ENCODE peak calls at places on chromosomes 4 and X, in six cellular contexts. One of them, this sample, is unnamed.

GRCh38 chr4:64581422-64581821 is 172.2 kb upstream of the TECRL start:
- DNase-seq in psoas muscle: no peak
- DNase-seq in lung: no peak
- DNase-seq in pancreas: no peak
- DNase-seq in neural crest cell: no peak
- DNase-seq in foreskin keratinocyte: peak
- DNase-seq in this sample: peak

GRCh38 chr4:130478406-130478805 is 1382.5 kb downstream of the C4orf33 start:
- DNase-seq in psoas muscle: no peak
- DNase-seq in lung: no peak
- DNase-seq in pancreas: no peak
- DNase-seq in neural crest cell: no peak
- DNase-seq in foreskin keratinocyte: peak
- DNase-seq in this sample: no peak

GRCh38 chr4:173642509-173642908 is 112.5 kb upstream of the HAND2 start:
- DNase-seq in psoas muscle: no peak
- DNase-seq in lung: no peak
- DNase-seq in pancreas: no peak
- DNase-seq in neural crest cell: no peak
- DNase-seq in foreskin keratinocyte: no peak
- DNase-seq in this sample: no peak

GRCh38 chr4:150647008-150647407 is 65.1 kb downstream of the MAB21L2 start:
- DNase-seq in psoas muscle: no peak
- DNase-seq in lung: no peak
- DNase-seq in pancreas: no peak
- DNase-seq in neural crest cell: no peak
- DNase-seq in foreskin keratinocyte: no peak
- DNase-seq in this sample: no peak

GRCh38 chr4:74423101-74423500 is 21.8 kb upstream of the AREG start:
- DNase-seq in psoas muscle: no peak
- DNase-seq in lung: no peak
- DNase-seq in pancreas: no peak
- DNase-seq in neural crest cell: no peak
- DNase-seq in foreskin keratinocyte: no peak
- DNase-seq in this sample: no peak

GRCh38 chr4:130479020-130479419 is 1383.1 kb downstream of the C4orf33 start:
- DNase-seq in psoas muscle: no peak
- DNase-seq in lung: no peak
- DNase-seq in pancreas: no peak
- DNase-seq in neural crest cell: no peak
- DNase-seq in foreskin keratinocyte: peak
- DNase-seq in this sample: no peak

GRCh38 chrX:132837126-132837525 is 121.3 kb downstream of the HS6ST2 start:
- DNase-seq in psoas muscle: no peak
- DNase-seq in lung: no peak
- DNase-seq in pancreas: peak
- DNase-seq in neural crest cell: no peak
- DNase-seq in foreskin keratinocyte: peak
- DNase-seq in this sample: no peak

GRCh38 chr4:141654098-141654497 is 17.7 kb downstream of the IL15 start:
- DNase-seq in psoas muscle: peak
- DNase-seq in lung: no peak
- DNase-seq in pancreas: peak
- DNase-seq in neural crest cell: peak
- DNase-seq in foreskin keratinocyte: no peak
- DNase-seq in this sample: peak

GRCh38 chrX:19585370-19586082 is 70.2 kb upstream of the MAP3K15 start:
- DNase-seq in psoas muscle: no peak
- DNase-seq in lung: no peak
- DNase-seq in pancreas: no peak
- DNase-seq in neural crest cell: no peak
- DNase-seq in foreskin keratinocyte: no peak
- DNase-seq in this sample: no peak

GRCh38 chr4:7420661-7421040 is 14.1 kb downstream of the PSAPL1 start:
- DNase-seq in psoas muscle: peak
- DNase-seq in lung: peak
- DNase-seq in pancreas: no peak
- DNase-seq in neural crest cell: no peak
- DNase-seq in foreskin keratinocyte: no peak
- DNase-seq in this sample: no peak

GRCh38 chr4:5751073-5751917 is 40.3 kb downstream of the EVC start:
- DNase-seq in psoas muscle: no peak
- DNase-seq in lung: no peak
- DNase-seq in pancreas: no peak
- DNase-seq in neural crest cell: no peak
- DNase-seq in foreskin keratinocyte: no peak
- DNase-seq in this sample: no peak

GRCh38 chr4:3047464-3048286 is 26.7 kb downstream of the HTT-AS start:
- DNase-seq in psoas muscle: peak
- DNase-seq in lung: peak
- DNase-seq in pancreas: peak
- DNase-seq in neural crest cell: peak
- DNase-seq in foreskin keratinocyte: no peak
- DNase-seq in this sample: peak

GRCh38 chr4:60241886-60242285 is 958.2 kb upstream of the ADGRL3 start:
- DNase-seq in psoas muscle: no peak
- DNase-seq in lung: no peak
- DNase-seq in pancreas: no peak
- DNase-seq in neural crest cell: no peak
- DNase-seq in foreskin keratinocyte: no peak
- DNase-seq in this sample: no peak

GRCh38 chrX:123607806-123608205 is 125.0 kb downstream of the THOC2 start:
- DNase-seq in psoas muscle: no peak
- DNase-seq in lung: no peak
- DNase-seq in pancreas: no peak
- DNase-seq in neural crest cell: no peak
- DNase-seq in foreskin keratinocyte: no peak
- DNase-seq in this sample: no peak

GRCh38 chr4:129532573-129532972 is 436.6 kb downstream of the C4orf33 start:
- DNase-seq in psoas muscle: no peak
- DNase-seq in lung: no peak
- DNase-seq in pancreas: no peak
- DNase-seq in neural crest cell: no peak
- DNase-seq in foreskin keratinocyte: no peak
- DNase-seq in this sample: no peak

GRCh38 chr4:143581331-143581961 is 67.9 kb downstream of the SMARCA5 start:
- DNase-seq in psoas muscle: no peak
- DNase-seq in lung: no peak
- DNase-seq in pancreas: no peak
- DNase-seq in neural crest cell: no peak
- DNase-seq in foreskin keratinocyte: no peak
- DNase-seq in this sample: no peak

GRCh38 chrX:73851014-73852009 is 288.3 kb downstream of the CHIC1 start:
- DNase-seq in psoas muscle: peak
- DNase-seq in lung: peak
- DNase-seq in pancreas: peak
- DNase-seq in neural crest cell: no peak
- DNase-seq in foreskin keratinocyte: no peak
- DNase-seq in this sample: peak

GRCh38 chr4:11900277-11900676 is 471.6 kb upstream of the HS3ST1 start:
- DNase-seq in psoas muscle: no peak
- DNase-seq in lung: no peak
- DNase-seq in pancreas: no peak
- DNase-seq in neural crest cell: no peak
- DNase-seq in foreskin keratinocyte: no peak
- DNase-seq in this sample: no peak

GRCh38 chr4:139243448-139244365 is 36.3 kb downstream of the MGARP start:
- DNase-seq in psoas muscle: no peak
- DNase-seq in lung: no peak
- DNase-seq in pancreas: peak
- DNase-seq in neural crest cell: no peak
- DNase-seq in foreskin keratinocyte: peak
- DNase-seq in this sample: peak

GRCh38 chrX:537156-537555 is 93.4 kb upstream of the SHOX start:
- DNase-seq in psoas muscle: no peak
- DNase-seq in lung: no peak
- DNase-seq in pancreas: no peak
- DNase-seq in neural crest cell: no peak
- DNase-seq in foreskin keratinocyte: no peak
- DNase-seq in this sample: no peak

GRCh38 chr4:8690811-8691775 is 98.5 kb downstream of the CPZ start:
- DNase-seq in psoas muscle: no peak
- DNase-seq in lung: no peak
- DNase-seq in pancreas: no peak
- DNase-seq in neural crest cell: no peak
- DNase-seq in foreskin keratinocyte: no peak
- DNase-seq in this sample: peak

GRCh38 chrX:37986893-37987292 is 19.5 kb upstream of the SYTL5 start:
- DNase-seq in psoas muscle: no peak
- DNase-seq in lung: no peak
- DNase-seq in pancreas: no peak
- DNase-seq in neural crest cell: no peak
- DNase-seq in foreskin keratinocyte: no peak
- DNase-seq in this sample: no peak

GRCh38 chr4:134490863-134491262 is 289.3 kb upstream of the PABPC4L start:
- DNase-seq in psoas muscle: no peak
- DNase-seq in lung: no peak
- DNase-seq in pancreas: no peak
- DNase-seq in neural crest cell: no peak
- DNase-seq in foreskin keratinocyte: no peak
- DNase-seq in this sample: no peak

GRCh38 chr4:102500371-102501175 is 586 bp upstream of the NFKB1 start:
- DNase-seq in psoas muscle: peak
- DNase-seq in lung: peak
- DNase-seq in pancreas: peak
- DNase-seq in neural crest cell: peak
- DNase-seq in foreskin keratinocyte: no peak
- DNase-seq in this sample: peak

GRCh38 chr4:185405296-185405999 is 8.8 kb downstream of the ANKRD37 start:
- DNase-seq in psoas muscle: no peak
- DNase-seq in lung: no peak
- DNase-seq in pancreas: no peak
- DNase-seq in neural crest cell: no peak
- DNase-seq in foreskin keratinocyte: no peak
- DNase-seq in this sample: no peak

GRCh38 chrX:44906041-44906440 is 33.1 kb downstream of the KDM6A start:
- DNase-seq in psoas muscle: no peak
- DNase-seq in lung: no peak
- DNase-seq in pancreas: no peak
- DNase-seq in neural crest cell: no peak
- DNase-seq in foreskin keratinocyte: no peak
- DNase-seq in this sample: no peak

GRCh38 chr4:113300384-113301011 is 251.0 kb downstream of the ANK2 start:
- DNase-seq in psoas muscle: no peak
- DNase-seq in lung: no peak
- DNase-seq in pancreas: no peak
- DNase-seq in neural crest cell: no peak
- DNase-seq in foreskin keratinocyte: peak
- DNase-seq in this sample: no peak

GRCh38 chr4:121236353-121237068 is 72.4 kb upstream of the TNIP3 start:
- DNase-seq in psoas muscle: no peak
- DNase-seq in lung: no peak
- DNase-seq in pancreas: no peak
- DNase-seq in neural crest cell: no peak
- DNase-seq in foreskin keratinocyte: no peak
- DNase-seq in this sample: no peak

GRCh38 chr4:166924456-166924855 is 309.8 kb downstream of the SPOCK3 start:
- DNase-seq in psoas muscle: no peak
- DNase-seq in lung: no peak
- DNase-seq in pancreas: no peak
- DNase-seq in neural crest cell: no peak
- DNase-seq in foreskin keratinocyte: peak
- DNase-seq in this sample: no peak

GRCh38 chrX:30570505-30570904 is 7.1 kb downstream of the TASL start:
- DNase-seq in psoas muscle: no peak
- DNase-seq in lung: no peak
- DNase-seq in pancreas: no peak
- DNase-seq in neural crest cell: no peak
- DNase-seq in foreskin keratinocyte: no peak
- DNase-seq in this sample: no peak

DNA sequence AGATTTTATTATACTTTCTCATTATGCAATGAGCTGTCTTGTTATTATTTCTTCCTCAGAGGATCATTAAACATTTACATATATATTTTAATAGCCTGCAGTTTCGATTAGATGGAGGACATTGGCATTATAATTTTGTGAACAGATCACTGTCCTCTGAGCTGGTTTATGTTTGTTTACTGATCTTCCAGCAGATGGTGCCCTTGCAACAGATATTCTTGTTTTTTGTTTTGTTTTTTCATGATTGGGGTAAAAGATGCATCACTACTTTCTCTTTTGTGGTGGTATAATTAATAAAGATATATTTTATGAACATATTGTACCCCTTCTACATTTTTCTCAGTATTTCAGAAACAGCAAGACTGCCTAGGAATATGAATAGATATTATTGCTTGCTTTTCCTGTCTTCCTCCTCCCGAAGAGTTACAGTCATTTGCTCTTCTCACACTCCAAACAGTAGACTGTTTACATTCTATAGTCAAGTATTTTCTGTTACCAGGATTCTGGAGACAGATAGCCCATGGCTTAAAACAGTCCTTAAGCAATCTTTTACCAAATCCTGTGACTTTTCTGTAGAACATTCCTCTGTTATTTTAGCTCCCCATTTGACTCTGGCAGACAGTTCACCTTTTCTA is 905.2 kb downstream of the TRAM1L1 start:
- DNase-seq in psoas muscle: no peak
- DNase-seq in lung: no peak
- DNase-seq in pancreas: no peak
- DNase-seq in neural crest cell: no peak
- DNase-seq in foreskin keratinocyte: peak
- DNase-seq in this sample: no peak
- TF ChIP-seq CTCF in psoas muscle: peak
- TF ChIP-seq CTCF in lung: no peak
- TF ChIP-seq CTCF in pancreas: no peak
- TF ChIP-seq CTCF in neural crest cell: peak
- TF ChIP-seq CTCF in foreskin keratinocyte: peak
- TF ChIP-seq CTCF in this sample: peak

GRCh38 chrX:82961129-82961528 is 547.0 kb upstream of the POU3F4 start:
- DNase-seq in psoas muscle: no peak
- DNase-seq in lung: no peak
- DNase-seq in pancreas: no peak
- DNase-seq in neural crest cell: no peak
- DNase-seq in foreskin keratinocyte: no peak
- DNase-seq in this sample: no peak
- TF ChIP-seq CTCF in psoas muscle: no peak
- TF ChIP-seq CTCF in lung: no peak
- TF ChIP-seq CTCF in pancreas: no peak
- TF ChIP-seq CTCF in neural crest cell: no peak
- TF ChIP-seq CTCF in foreskin keratinocyte: no peak
- TF ChIP-seq CTCF in this sample: no peak

GRCh38 chrX:153969125-153969903 is 2.3 kb downstream of the HCFC1 start:
- DNase-seq in psoas muscle: no peak
- DNase-seq in lung: no peak
- DNase-seq in pancreas: no peak
- DNase-seq in neural crest cell: no peak
- DNase-seq in foreskin keratinocyte: no peak
- DNase-seq in this sample: no peak
- TF ChIP-seq CTCF in psoas muscle: no peak
- TF ChIP-seq CTCF in lung: no peak
- TF ChIP-seq CTCF in pancreas: no peak
- TF ChIP-seq CTCF in neural crest cell: peak
- TF ChIP-seq CTCF in foreskin keratinocyte: no peak
- TF ChIP-seq CTCF in this sample: no peak

DNA sequence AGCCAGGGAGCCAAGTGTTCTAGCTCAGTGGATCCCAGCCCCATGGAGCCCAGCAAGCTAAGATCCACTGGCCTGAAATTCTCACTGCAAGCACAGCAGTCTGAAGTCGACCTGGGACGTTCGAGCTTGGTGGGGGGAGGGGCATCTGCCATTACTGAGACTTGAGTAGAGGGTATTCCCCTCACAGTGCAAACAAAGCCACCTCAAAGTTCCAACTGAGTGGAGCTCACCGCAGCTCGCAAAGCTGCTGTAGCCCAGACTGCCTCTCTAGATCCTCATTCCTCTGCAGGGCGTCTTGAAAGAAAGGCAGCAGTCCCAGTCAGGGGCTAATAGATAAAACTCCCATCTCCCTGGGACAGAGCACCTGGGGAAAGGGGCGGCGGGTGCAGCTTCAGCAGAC is 226.3 kb downstream of the ZIC3 start:
- DNase-seq in psoas muscle: no peak
- DNase-seq in lung: no peak
- DNase-seq in pancreas: no peak
- DNase-seq in neural crest cell: no peak
- DNase-seq in foreskin keratinocyte: no peak
- DNase-seq in this sample: no peak
- TF ChIP-seq CTCF in psoas muscle: no peak
- TF ChIP-seq CTCF in lung: no peak
- TF ChIP-seq CTCF in pancreas: no peak
- TF ChIP-seq CTCF in neural crest cell: no peak
- TF ChIP-seq CTCF in foreskin keratinocyte: no peak
- TF ChIP-seq CTCF in this sample: no peak

This sample was measured in adrenal gland.